ENCODE peak calls at places on chromosomes 3 and 15, in four cellular contexts. One of them, this sample, is unnamed.

GRCh38 chr3:164364111-164364510 is 714.2 kb downstream of the SI start:
- ATAC-seq in activated B cell treated with CpG ODN at 0.5 μM for 24 hours: no peak
- ATAC-seq in left lung: no peak
- ATAC-seq in left cardiac atrium: no peak
- ATAC-seq in this sample: no peak

GRCh38 chr3:177960014-177960413 is 576.2 kb upstream of the KCNMB2 start:
- ATAC-seq in activated B cell treated with CpG ODN at 0.5 μM for 24 hours: no peak
- ATAC-seq in left cardiac atrium: peak; percentile 34
- ATAC-seq in left lung: no peak
- ATAC-seq in this sample: no peak

GRCh38 chr3:122646146-122646988 is 34.3 kb upstream of the PARP14 start:
- ATAC-seq in left cardiac atrium: no peak
- ATAC-seq in left lung: no peak
- ATAC-seq in activated B cell treated with CpG ODN at 0.5 μM for 24 hours: peak; percentile 45
- ATAC-seq in this sample: peak; percentile 54

GRCh38 chr3:126923423-126923822 is 59.5 kb upstream of the PLXNA1 start:
- ATAC-seq in left cardiac atrium: no peak
- ATAC-seq in activated B cell treated with CpG ODN at 0.5 μM for 24 hours: no peak
- ATAC-seq in left lung: no peak
- ATAC-seq in this sample: no peak

GRCh38 chr3:141894524-141895176 is 18.2 kb downstream of the ATP1B3 start:
- ATAC-seq in activated B cell treated with CpG ODN at 0.5 μM for 24 hours: no peak
- ATAC-seq in left lung: peak; percentile 56
- ATAC-seq in left cardiac atrium: no peak
- ATAC-seq in this sample: no peak

GRCh38 chr3:129050556-129051295 is 9.9 kb upstream of the GP9 start:
- ATAC-seq in left cardiac atrium: no peak
- ATAC-seq in activated B cell treated with CpG ODN at 0.5 μM for 24 hours: no peak
- ATAC-seq in left lung: no peak
- ATAC-seq in this sample: no peak

GRCh38 chr3:55402886-55403605 is 84.1 kb downstream of the WNT5A start:
- ATAC-seq in left lung: peak; percentile 41
- ATAC-seq in activated B cell treated with CpG ODN at 0.5 μM for 24 hours: no peak
- ATAC-seq in left cardiac atrium: no peak
- ATAC-seq in this sample: no peak

GRCh38 chr3:148360046-148360445 is 337.7 kb upstream of the AGTR1 start:
- ATAC-seq in left lung: no peak
- ATAC-seq in activated B cell treated with CpG ODN at 0.5 μM for 24 hours: no peak
- ATAC-seq in left cardiac atrium: no peak
- ATAC-seq in this sample: no peak

GRCh38 chr15:67762610-67763368 is 62.5 kb upstream of the SKOR1 start:
- ATAC-seq in left lung: no peak
- ATAC-seq in left cardiac atrium: no peak
- ATAC-seq in activated B cell treated with CpG ODN at 0.5 μM for 24 hours: peak; percentile 82
- ATAC-seq in this sample: peak; percentile 93

GRCh38 chr15:41291065-41291631 is 41.2 kb downstream of the OIP5 start:
- ATAC-seq in activated B cell treated with CpG ODN at 0.5 μM for 24 hours: peak; percentile 94
- ATAC-seq in left lung: peak; percentile 69
- ATAC-seq in left cardiac atrium: peak; percentile 36
- ATAC-seq in this sample: peak; percentile 99

GRCh38 chr15:74847462-74847861 is 4.5 kb upstream of the ULK3 start:
- ATAC-seq in left cardiac atrium: peak; percentile 21
- ATAC-seq in activated B cell treated with CpG ODN at 0.5 μM for 24 hours: no peak
- ATAC-seq in left lung: no peak
- ATAC-seq in this sample: no peak